ENCODE peak calls at places on chromosomes 11 and 22, in five cellular contexts. One of them, this sample, is unnamed.

GRCh38 chr22:39454385-39454871 is 2.4 kb upstream of the MGAT3 start:
- DNase-seq in NCI-H1417: no peak
- DNase-seq in stimulated activated CD4-positive, alpha-beta T cell treated with anti-CD3 and anti-CD28 coated beads, Interleukin-2, amount 100 ng/mL, for 48 hours: no peak
- DNase-seq in GM12891: no peak
- DNase-seq in activated T-cell treated with anti-CD3 and anti-CD28 coated beads for 24 hours: no peak
- DNase-seq in this sample: peak; percentile 59

GRCh38 chr11:129894281-129895125 is 875 bp downstream of the NFRKB start:
- DNase-seq in NCI-H1417: no peak
- DNase-seq in stimulated activated CD4-positive, alpha-beta T cell treated with anti-CD3 and anti-CD28 coated beads, Interleukin-2, amount 100 ng/mL, for 48 hours: no peak
- DNase-seq in GM12891: peak; percentile 15
- DNase-seq in activated T-cell treated with anti-CD3 and anti-CD28 coated beads for 24 hours: no peak
- DNase-seq in this sample: no peak

GRCh38 chr11:122731500-122731913 is 76.0 kb downstream of the UBASH3B start:
- DNase-seq in NCI-H1417: no peak
- DNase-seq in stimulated activated CD4-positive, alpha-beta T cell treated with anti-CD3 and anti-CD28 coated beads, Interleukin-2, amount 100 ng/mL, for 48 hours: no peak
- DNase-seq in GM12891: no peak
- DNase-seq in activated T-cell treated with anti-CD3 and anti-CD28 coated beads for 24 hours: no peak
- DNase-seq in this sample: no peak

GRCh38 chr11:67071420-67072284 is 15.0 kb downstream of the RHOD start:
- DNase-seq in NCI-H1417: no peak
- DNase-seq in stimulated activated CD4-positive, alpha-beta T cell treated with anti-CD3 and anti-CD28 coated beads, Interleukin-2, amount 100 ng/mL, for 48 hours: peak; percentile 72
- DNase-seq in GM12891: peak; percentile 94
- DNase-seq in activated T-cell treated with anti-CD3 and anti-CD28 coated beads for 24 hours: peak; percentile 57
- DNase-seq in this sample: peak; percentile 91

GRCh38 chr22:19022755-19023154 is 86.7 kb upstream of the PRODH start:
- DNase-seq in NCI-H1417: no peak
- DNase-seq in stimulated activated CD4-positive, alpha-beta T cell treated with anti-CD3 and anti-CD28 coated beads, Interleukin-2, amount 100 ng/mL, for 48 hours: no peak
- DNase-seq in GM12891: no peak
- DNase-seq in activated T-cell treated with anti-CD3 and anti-CD28 coated beads for 24 hours: no peak
- DNase-seq in this sample: no peak

GRCh38 chr11:132318421-132319157 is 948.2 kb downstream of the NTM start:
- DNase-seq in NCI-H1417: no peak
- DNase-seq in stimulated activated CD4-positive, alpha-beta T cell treated with anti-CD3 and anti-CD28 coated beads, Interleukin-2, amount 100 ng/mL, for 48 hours: no peak
- DNase-seq in GM12891: no peak
- DNase-seq in activated T-cell treated with anti-CD3 and anti-CD28 coated beads for 24 hours: no peak
- DNase-seq in this sample: no peak

GRCh38 chr11:44992774-44993173 is 42.1 kb upstream of the TP53I11 start:
- DNase-seq in NCI-H1417: no peak
- DNase-seq in stimulated activated CD4-positive, alpha-beta T cell treated with anti-CD3 and anti-CD28 coated beads, Interleukin-2, amount 100 ng/mL, for 48 hours: no peak
- DNase-seq in GM12891: no peak
- DNase-seq in activated T-cell treated with anti-CD3 and anti-CD28 coated beads for 24 hours: no peak
- DNase-seq in this sample: no peak

GRCh38 chr11:92226331-92227232 is 2.0 kb downstream of the FAT3 start:
- DNase-seq in NCI-H1417: peak; percentile 65
- DNase-seq in stimulated activated CD4-positive, alpha-beta T cell treated with anti-CD3 and anti-CD28 coated beads, Interleukin-2, amount 100 ng/mL, for 48 hours: no peak
- DNase-seq in GM12891: no peak
- DNase-seq in activated T-cell treated with anti-CD3 and anti-CD28 coated beads for 24 hours: no peak
- DNase-seq in this sample: peak; percentile 87

GRCh38 chr22:37630839-37631435 is 8.5 kb upstream of the SH3BP1 start:
- DNase-seq in NCI-H1417: no peak
- DNase-seq in stimulated activated CD4-positive, alpha-beta T cell treated with anti-CD3 and anti-CD28 coated beads, Interleukin-2, amount 100 ng/mL, for 48 hours: no peak
- DNase-seq in GM12891: no peak
- DNase-seq in activated T-cell treated with anti-CD3 and anti-CD28 coated beads for 24 hours: no peak
- DNase-seq in this sample: no peak

GRCh38 chr11:57781529-57781943 is 19.9 kb downstream of the CTNND1 start:
- DNase-seq in NCI-H1417: no peak
- DNase-seq in stimulated activated CD4-positive, alpha-beta T cell treated with anti-CD3 and anti-CD28 coated beads, Interleukin-2, amount 100 ng/mL, for 48 hours: no peak
- DNase-seq in GM12891: no peak
- DNase-seq in activated T-cell treated with anti-CD3 and anti-CD28 coated beads for 24 hours: no peak
- DNase-seq in this sample: no peak

GRCh38 chr22:46373166-46373565 is 37.7 kb downstream of the TRMU start:
- DNase-seq in NCI-H1417: no peak
- DNase-seq in stimulated activated CD4-positive, alpha-beta T cell treated with anti-CD3 and anti-CD28 coated beads, Interleukin-2, amount 100 ng/mL, for 48 hours: no peak
- DNase-seq in GM12891: no peak
- DNase-seq in activated T-cell treated with anti-CD3 and anti-CD28 coated beads for 24 hours: no peak
- DNase-seq in this sample: no peak

GRCh38 chr11:15507592-15507991 is 392.9 kb downstream of the INSC start:
- DNase-seq in NCI-H1417: no peak
- DNase-seq in stimulated activated CD4-positive, alpha-beta T cell treated with anti-CD3 and anti-CD28 coated beads, Interleukin-2, amount 100 ng/mL, for 48 hours: no peak
- DNase-seq in GM12891: no peak
- DNase-seq in activated T-cell treated with anti-CD3 and anti-CD28 coated beads for 24 hours: no peak
- DNase-seq in this sample: no peak

GRCh38 chr22:18088825-18089568 is 11.2 kb downstream of the PEX26 start:
- DNase-seq in NCI-H1417: no peak
- DNase-seq in stimulated activated CD4-positive, alpha-beta T cell treated with anti-CD3 and anti-CD28 coated beads, Interleukin-2, amount 100 ng/mL, for 48 hours: no peak
- DNase-seq in GM12891: no peak
- DNase-seq in activated T-cell treated with anti-CD3 and anti-CD28 coated beads for 24 hours: no peak
- DNase-seq in this sample: no peak

GRCh38 chr11:44032304-44033085 is 15.3 kb upstream of the ACCSL start:
- DNase-seq in NCI-H1417: no peak
- DNase-seq in stimulated activated CD4-positive, alpha-beta T cell treated with anti-CD3 and anti-CD28 coated beads, Interleukin-2, amount 100 ng/mL, for 48 hours: no peak
- DNase-seq in GM12891: no peak
- DNase-seq in activated T-cell treated with anti-CD3 and anti-CD28 coated beads for 24 hours: no peak
- DNase-seq in this sample: peak; percentile 91

GRCh38 chr11:65766535-65766934 is 14.2 kb downstream of the AP5B1 start:
- DNase-seq in NCI-H1417: no peak
- DNase-seq in stimulated activated CD4-positive, alpha-beta T cell treated with anti-CD3 and anti-CD28 coated beads, Interleukin-2, amount 100 ng/mL, for 48 hours: no peak
- DNase-seq in GM12891: no peak
- DNase-seq in activated T-cell treated with anti-CD3 and anti-CD28 coated beads for 24 hours: no peak
- DNase-seq in this sample: no peak

GRCh38 chr11:2835768-2836150 is 49.8 kb downstream of the CDKN1C start:
- DNase-seq in NCI-H1417: no peak
- DNase-seq in stimulated activated CD4-positive, alpha-beta T cell treated with anti-CD3 and anti-CD28 coated beads, Interleukin-2, amount 100 ng/mL, for 48 hours: no peak
- DNase-seq in GM12891: no peak
- DNase-seq in activated T-cell treated with anti-CD3 and anti-CD28 coated beads for 24 hours: no peak
- DNase-seq in this sample: no peak

GRCh38 chr11:70743941-70744351 is 345.6 kb downstream of the CTTN start:
- DNase-seq in NCI-H1417: no peak
- DNase-seq in stimulated activated CD4-positive, alpha-beta T cell treated with anti-CD3 and anti-CD28 coated beads, Interleukin-2, amount 100 ng/mL, for 48 hours: no peak
- DNase-seq in GM12891: no peak
- DNase-seq in activated T-cell treated with anti-CD3 and anti-CD28 coated beads for 24 hours: no peak
- DNase-seq in this sample: no peak

GRCh38 chr11:30879322-30880020 is 293.3 kb upstream of the MPPED2 start:
- DNase-seq in NCI-H1417: peak; percentile 25
- DNase-seq in stimulated activated CD4-positive, alpha-beta T cell treated with anti-CD3 and anti-CD28 coated beads, Interleukin-2, amount 100 ng/mL, for 48 hours: no peak
- DNase-seq in GM12891: no peak
- DNase-seq in activated T-cell treated with anti-CD3 and anti-CD28 coated beads for 24 hours: no peak
- DNase-seq in this sample: no peak

GRCh38 chr11:77144196-77144853 is 16.3 kb downstream of the MYO7A start:
- DNase-seq in NCI-H1417: no peak
- DNase-seq in stimulated activated CD4-positive, alpha-beta T cell treated with anti-CD3 and anti-CD28 coated beads, Interleukin-2, amount 100 ng/mL, for 48 hours: no peak
- DNase-seq in GM12891: no peak
- DNase-seq in activated T-cell treated with anti-CD3 and anti-CD28 coated beads for 24 hours: no peak
- DNase-seq in this sample: no peak

GRCh38 chr11:120037111-120037510 is 100.8 kb downstream of the TRIM29 start:
- DNase-seq in NCI-H1417: no peak
- DNase-seq in stimulated activated CD4-positive, alpha-beta T cell treated with anti-CD3 and anti-CD28 coated beads, Interleukin-2, amount 100 ng/mL, for 48 hours: no peak
- DNase-seq in GM12891: no peak
- DNase-seq in activated T-cell treated with anti-CD3 and anti-CD28 coated beads for 24 hours: no peak
- DNase-seq in this sample: no peak

GRCh38 chr22:46088541-46089311 is 61.6 kb upstream of the PPARA start:
- DNase-seq in NCI-H1417: no peak
- DNase-seq in stimulated activated CD4-positive, alpha-beta T cell treated with anti-CD3 and anti-CD28 coated beads, Interleukin-2, amount 100 ng/mL, for 48 hours: no peak
- DNase-seq in GM12891: no peak
- DNase-seq in activated T-cell treated with anti-CD3 and anti-CD28 coated beads for 24 hours: no peak
- DNase-seq in this sample: peak; percentile 87

GRCh38 chr11:65695459-65696241 is 16.4 kb upstream of the KAT5 start:
- DNase-seq in NCI-H1417: peak; percentile 66
- DNase-seq in stimulated activated CD4-positive, alpha-beta T cell treated with anti-CD3 and anti-CD28 coated beads, Interleukin-2, amount 100 ng/mL, for 48 hours: no peak
- DNase-seq in GM12891: no peak
- DNase-seq in activated T-cell treated with anti-CD3 and anti-CD28 coated beads for 24 hours: no peak
- DNase-seq in this sample: no peak

GRCh38 chr11:76551400-76551799 is 106.6 kb downstream of the EMSY start:
- DNase-seq in NCI-H1417: no peak
- DNase-seq in stimulated activated CD4-positive, alpha-beta T cell treated with anti-CD3 and anti-CD28 coated beads, Interleukin-2, amount 100 ng/mL, for 48 hours: no peak
- DNase-seq in GM12891: no peak
- DNase-seq in activated T-cell treated with anti-CD3 and anti-CD28 coated beads for 24 hours: no peak
- DNase-seq in this sample: no peak

This sample was measured in aorta.